ENCODE peak calls at places on chromosomes 7 and 10, in seven cellular contexts. Q is RWPE2, T is bronchial epithelial cell, K is MM.1S, H is endodermal cell, L is ovary, Z is heart right ventricle. J is an unnamed sample.
A peak's percentile ranks its signal among the peaks of the same experiment; 100 is the strongest.

GRCh38 chr10:93062499-93063216 is 2.1 kb downstream of the CYP26C1 start:
- DNase-seq in Q (no peak), T (no peak), K (peak; percentile 65), H (peak; percentile 88), L (no peak), Z (peak; percentile 13), J (no peak)

GRCh38 chr10:11328264-11329054 is 283.0 kb downstream of the USP6NL start:
- DNase-seq in Q (no peak), T (peak; percentile 15), K (no peak), H (no peak), L (no peak), Z (no peak), J (no peak)

GRCh38 chr7:116674508-116675173 is 2.6 kb downstream of the MET start:
- DNase-seq in Q (no peak), T (peak; percentile 97), K (no peak), H (no peak), L (no peak), Z (no peak), J (no peak)

GRCh38 chr10:60652628-60653027 is 125.7 kb upstream of the CDK1 start:
- DNase-seq in Q (no peak), T (no peak), K (no peak), H (no peak), L (no peak), Z (no peak), J (no peak)

GRCh38 chr10:100996678-100997363 is 2.8 kb upstream of the LZTS2 start:
- DNase-seq in Q (no peak), T (no peak), K (peak; percentile 31), H (peak; percentile 92), L (peak; percentile 36), Z (peak; percentile 48), J (peak; percentile 56)

GRCh38 chr10:75417522-75417927 is 13.9 kb upstream of the LRMDA start:
- DNase-seq in Q (peak; percentile 23), T (peak; percentile 69), K (no peak), H (peak; percentile 93), L (no peak), Z (no peak), J (no peak)

GRCh38 chr10:76119515-76119914 is 688.1 kb downstream of the LRMDA start:
- DNase-seq in Q (no peak), T (peak; percentile 23), K (no peak), H (no peak), L (no peak), Z (no peak), J (no peak)

GRCh38 chr7:109259151-109259550 is 689.5 kb downstream of the DNAJB9 start:
- DNase-seq in Q (no peak), T (peak; percentile 25), K (peak; percentile 95), H (no peak), L (no peak), Z (no peak), J (no peak)

GRCh38 chr7:64558323-64558705 is 4.6 kb downstream of the ZNF680 start:
- DNase-seq in Q (no peak), T (no peak), K (no peak), H (no peak), L (no peak), Z (no peak), J (no peak)

GRCh38 chr7:100686201-100686821 is 7.7 kb downstream of the GIGYF1 start:
- DNase-seq in Q (no peak), T (no peak), K (no peak), H (no peak), L (no peak), Z (no peak), J (no peak)

GRCh38 chr10:80454526-80455460 is 683 bp downstream of the TSPAN14 start:
- DNase-seq in Q (no peak), T (no peak), K (peak; percentile 30), H (peak; percentile 77), L (peak; percentile 54), Z (peak; percentile 62), J (peak; percentile 41)

GRCh38 chr7:154833839-154834238 is 169.1 kb downstream of the PAXIP1 start:
- DNase-seq in Q (no peak), T (no peak), K (no peak), H (no peak), L (no peak), Z (no peak), J (no peak)

GRCh38 chr10:86899128-86899527 is 58.3 kb downstream of the MMRN2 start:
- DNase-seq in Q (no peak), T (no peak), K (no peak), H (peak; percentile 63), L (no peak), Z (no peak), J (no peak)

GRCh38 chr10:77125231-77125630 is 512.4 kb downstream of the KCNMA1 start:
- DNase-seq in Q (no peak), T (no peak), K (no peak), H (no peak), L (no peak), Z (no peak), J (no peak)

GRCh38 chr7:130735273-130735716 is 1.3 kb upstream of the KLF14 start:
- DNase-seq in Q (no peak), T (no peak), K (no peak), H (no peak), L (no peak), Z (no peak), J (no peak)

GRCh38 chr10:97124211-97124610 is 61.5 kb downstream of the SLIT1 start:
- DNase-seq in Q (no peak), T (no peak), K (no peak), H (no peak), L (no peak), Z (no peak), J (no peak)

GRCh38 chr7:150979706-150980390 is 1.7 kb upstream of the KCNH2 start:
- DNase-seq in Q (no peak), T (no peak), K (no peak), H (no peak), L (no peak), Z (no peak), J (no peak)

GRCh38 chr7:112135815-112136706 is 70.1 kb downstream of the DOCK4 start:
- DNase-seq in Q (no peak), T (no peak), K (no peak), H (no peak), L (no peak), Z (no peak), J (no peak)

GRCh38 chr7:47677664-47678063 is 95.8 kb upstream of the TNS3 start:
- DNase-seq in Q (no peak), T (peak; percentile 44), K (no peak), H (no peak), L (no peak), Z (no peak), J (no peak)

GRCh38 chr10:101120884-101121660 is 10.0 kb upstream of the TLX1 start:
- DNase-seq in Q (no peak), T (no peak), K (peak; percentile 51), H (peak; percentile 51), L (no peak), Z (no peak), J (no peak)

GRCh38 chr7:81075150-81075549 is 156.3 kb upstream of the SEMA3C start:
- DNase-seq in Q (no peak), T (peak; percentile 99), K (no peak), H (no peak), L (no peak), Z (no peak), J (no peak)

GRCh38 chr7:102115181-102115580 is 171.5 kb upstream of the SH2B2 start:
- DNase-seq in Q (no peak), T (no peak), K (no peak), H (no peak), L (no peak), Z (no peak), J (no peak)
- H3K27me3 ChIP-seq in Q (no peaks in the 10 kb centered on the region), T (no peaks in the 10 kb centered on the region), K (no peaks in the 10 kb centered on the region), H (no peaks in the 10 kb centered on the region), L (no peaks in the 10 kb centered on the region), Z (no peaks in the 10 kb centered on the region), J (no peaks in the 10 kb centered on the region)

DNA sequence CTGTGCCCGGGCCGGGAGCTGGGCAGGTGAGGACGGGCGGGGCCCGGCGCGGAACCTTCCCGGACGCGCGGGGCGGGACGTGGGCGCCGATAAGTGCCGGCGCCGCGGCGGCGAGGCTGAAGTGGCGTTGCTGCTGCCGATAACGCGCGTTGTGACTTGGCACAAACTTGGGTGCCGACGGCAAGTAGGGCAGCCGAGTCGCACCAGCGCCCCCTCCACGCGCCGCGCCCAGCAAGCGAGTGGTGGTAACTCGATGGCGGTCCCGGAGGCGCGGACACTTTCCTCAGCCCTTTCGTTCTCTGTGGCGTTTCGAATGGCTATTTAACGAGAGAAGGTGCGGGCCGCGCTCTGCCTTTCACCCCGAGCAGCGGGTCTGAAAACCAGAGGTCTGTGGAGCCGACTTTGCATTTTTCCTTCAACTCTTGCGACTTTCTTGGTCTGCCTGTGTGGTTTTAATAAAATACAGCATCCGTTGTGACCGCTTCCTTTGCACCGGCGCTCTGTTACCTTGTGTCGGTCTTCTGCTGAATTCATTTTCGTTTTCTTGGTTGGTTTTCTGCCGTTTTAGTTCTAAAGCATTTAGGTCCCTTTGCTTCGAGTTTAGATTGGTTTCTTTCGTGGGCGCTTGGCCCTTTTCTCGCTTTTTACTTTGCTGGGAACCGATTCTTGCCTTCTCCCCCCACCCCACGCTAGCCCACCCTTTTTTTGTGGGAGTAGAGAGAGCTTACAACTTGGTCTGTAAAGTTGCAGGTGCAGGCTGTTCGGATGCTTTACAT is 704 bp downstream of the STK17A start:
- DNase-seq in Q (peak; percentile 68), T (no peak), K (peak; percentile 74), H (peak; percentile 81), L (peak; percentile 70), Z (peak; percentile 80), J (peak; percentile 79)
- TF ChIP-seq CTCF in Q (no peak), T (peak; percentile 39), K (no peak), H (peak; percentile 33), L (no peak), Z (no peak), J (peak; percentile 37)

GRCh38 chr10:22479419-22479818 is 134.1 kb downstream of the SPAG6 start:
- DNase-seq in Q (no peak), T (no peak), K (no peak), H (no peak), L (no peak), Z (peak; percentile 18), J (peak; percentile 68)

GRCh38 chr10:22478555-22479334 is 133.4 kb downstream of the SPAG6 start:
- DNase-seq in Q (no peak), T (no peak), K (no peak), H (no peak), L (no peak), Z (no peak), J (no peak)

GRCh38 chr10:22483132-22483531 is 137.8 kb downstream of the SPAG6 start:
- DNase-seq in Q (no peak), T (no peak), K (peak; percentile 33), H (no peak), L (no peak), Z (no peak), J (no peak)

GRCh38 chr10:22481687-22482539 is 136.6 kb downstream of the SPAG6 start:
- DNase-seq in Q (no peak), T (peak; percentile 54), K (no peak), H (peak; percentile 58), L (no peak), Z (no peak), J (no peak)

DNA sequence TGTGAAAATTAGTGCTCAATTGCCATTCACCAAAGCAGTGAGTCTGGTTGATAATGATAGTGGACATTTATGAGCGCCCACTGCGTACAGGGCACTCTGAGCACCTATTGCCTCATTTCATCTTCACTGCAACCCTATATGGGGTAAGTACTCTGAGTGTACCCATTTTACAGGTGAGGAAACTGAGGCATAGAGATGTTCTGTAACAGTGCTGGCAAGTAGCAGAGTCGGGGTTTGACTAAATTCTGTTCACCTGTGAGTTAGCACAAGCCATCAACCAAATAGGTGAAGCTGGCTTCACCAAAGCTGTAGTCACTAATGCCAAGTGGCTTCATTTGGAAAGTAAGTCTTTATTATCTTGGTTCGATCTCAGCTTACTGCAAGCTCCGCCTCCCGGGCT is 135.8 kb downstream of the SPAG6 start:
- DNase-seq in Q (no peak), T (no peak), K (no peak), H (no peak), L (no peak), Z (no peak), J (no peak)
- H3K27me3 ChIP-seq in Q (peaks cover 13% of the 10 kb centered on the region), T (peaks cover 13% of the 10 kb centered on the region), K (no peaks in the 10 kb centered on the region), H (peaks cover 58% of the 10 kb centered on the region), L (peaks cover 2% of the 10 kb centered on the region), Z (peaks cover 10% of the 10 kb centered on the region), J (no peaks in the 10 kb centered on the region)

GRCh38 chr7:22142593-22142992 is 196.9 kb upstream of the CDCA7L start:
- DNase-seq in Q (no peak), T (no peak), K (no peak), H (no peak), L (no peak), Z (no peak), J (no peak)
- TF ChIP-seq CTCF in Q (no peak), T (no peak), K (no peak), H (no peak), L (no peak), Z (no peak), J (no peak)

J was measured in DND-41.